ENCODE peak calls at places on chromosomes 4 and X, in seven cellular contexts. One of them, this sample, is unnamed.

GRCh38 chrX:109918753-109919152 is 84.2 kb upstream of the TMEM164 start:
- DNase-seq in naive thymus-derived CD4-positive, alpha-beta T cell: no peak
- DNase-seq in heart left ventricle: no peak
- DNase-seq in GM23248: no peak
- DNase-seq in H9: no peak
- DNase-seq in PC-3: no peak
- DNase-seq in dorsolateral prefrontal cortex: no peak
- DNase-seq in this sample: no peak

GRCh38 chrX:22987452-22987851 is 12.3 kb upstream of the DDX53 start:
- DNase-seq in naive thymus-derived CD4-positive, alpha-beta T cell: no peak
- DNase-seq in heart left ventricle: no peak
- DNase-seq in GM23248: peak; percentile 26
- DNase-seq in H9: no peak
- DNase-seq in PC-3: no peak
- DNase-seq in dorsolateral prefrontal cortex: no peak
- DNase-seq in this sample: no peak

GRCh38 chrX:2583194-2584162 is 82.7 kb upstream of the DHRSX start:
- DNase-seq in naive thymus-derived CD4-positive, alpha-beta T cell: no peak
- DNase-seq in heart left ventricle: no peak
- DNase-seq in GM23248: no peak
- DNase-seq in H9: no peak
- DNase-seq in PC-3: no peak
- DNase-seq in dorsolateral prefrontal cortex: no peak
- DNase-seq in this sample: no peak

GRCh38 chrX:11670316-11670715 is 4.6 kb upstream of the ARHGAP6 start:
- DNase-seq in naive thymus-derived CD4-positive, alpha-beta T cell: no peak
- DNase-seq in heart left ventricle: no peak
- DNase-seq in GM23248: no peak
- DNase-seq in H9: no peak
- DNase-seq in PC-3: no peak
- DNase-seq in dorsolateral prefrontal cortex: no peak
- DNase-seq in this sample: no peak

GRCh38 chr4:65344278-65344825 is 325.9 kb downstream of the EPHA5 start:
- DNase-seq in naive thymus-derived CD4-positive, alpha-beta T cell: no peak
- DNase-seq in heart left ventricle: no peak
- DNase-seq in GM23248: no peak
- DNase-seq in H9: no peak
- DNase-seq in PC-3: no peak
- DNase-seq in dorsolateral prefrontal cortex: no peak
- DNase-seq in this sample: no peak

GRCh38 chrX:139828037-139828436 is 104.8 kb downstream of the ATP11C start:
- DNase-seq in naive thymus-derived CD4-positive, alpha-beta T cell: no peak
- DNase-seq in heart left ventricle: no peak
- DNase-seq in GM23248: peak; percentile 6
- DNase-seq in H9: no peak
- DNase-seq in PC-3: no peak
- DNase-seq in dorsolateral prefrontal cortex: no peak
- DNase-seq in this sample: no peak

GRCh38 chr4:109816082-109816442 is 500 bp downstream of the GAR1 start:
- DNase-seq in naive thymus-derived CD4-positive, alpha-beta T cell: peak; percentile 66
- DNase-seq in heart left ventricle: no peak
- DNase-seq in GM23248: peak; percentile 56
- DNase-seq in H9: no peak
- DNase-seq in PC-3: no peak
- DNase-seq in dorsolateral prefrontal cortex: no peak
- DNase-seq in this sample: no peak

GRCh38 chr4:45741897-45742296 is 382.0 kb downstream of the GABRG1 start:
- DNase-seq in naive thymus-derived CD4-positive, alpha-beta T cell: no peak
- DNase-seq in heart left ventricle: no peak
- DNase-seq in GM23248: no peak
- DNase-seq in H9: peak; percentile 34
- DNase-seq in PC-3: no peak
- DNase-seq in dorsolateral prefrontal cortex: no peak
- DNase-seq in this sample: no peak

GRCh38 chr4:183797445-183798248 is 107.5 kb upstream of the STOX2 start:
- DNase-seq in naive thymus-derived CD4-positive, alpha-beta T cell: peak; percentile 33
- DNase-seq in heart left ventricle: peak; percentile 38
- DNase-seq in GM23248: peak; percentile 34
- DNase-seq in H9: peak; percentile 61
- DNase-seq in PC-3: no peak
- DNase-seq in dorsolateral prefrontal cortex: no peak
- DNase-seq in this sample: no peak

GRCh38 chr4:188976644-188977115 is 837.4 kb downstream of the TRIML1 start:
- DNase-seq in naive thymus-derived CD4-positive, alpha-beta T cell: no peak
- DNase-seq in heart left ventricle: no peak
- DNase-seq in GM23248: peak; percentile 27
- DNase-seq in H9: peak; percentile 75
- DNase-seq in PC-3: peak; percentile 50
- DNase-seq in dorsolateral prefrontal cortex: no peak
- DNase-seq in this sample: no peak

GRCh38 chr4:73609688-73610087 is 10.5 kb downstream of the RASSF6 start:
- DNase-seq in naive thymus-derived CD4-positive, alpha-beta T cell: no peak
- DNase-seq in heart left ventricle: no peak
- DNase-seq in GM23248: no peak
- DNase-seq in H9: no peak
- DNase-seq in PC-3: peak; percentile 28
- DNase-seq in dorsolateral prefrontal cortex: no peak
- DNase-seq in this sample: no peak

GRCh38 chr4:13966241-13967195 is 339.0 kb upstream of the BOD1L1 start:
- DNase-seq in naive thymus-derived CD4-positive, alpha-beta T cell: no peak
- DNase-seq in heart left ventricle: no peak
- DNase-seq in GM23248: peak; percentile 87
- DNase-seq in H9: no peak
- DNase-seq in PC-3: peak; percentile 72
- DNase-seq in dorsolateral prefrontal cortex: no peak
- DNase-seq in this sample: no peak

GRCh38 chrX:94178145-94178790 is 504.3 kb downstream of the FAM133A start:
- DNase-seq in naive thymus-derived CD4-positive, alpha-beta T cell: no peak
- DNase-seq in heart left ventricle: no peak
- DNase-seq in GM23248: peak; percentile 1
- DNase-seq in H9: no peak
- DNase-seq in PC-3: peak; percentile 57
- DNase-seq in dorsolateral prefrontal cortex: no peak
- DNase-seq in this sample: no peak

GRCh38 chr4:87220094-87220831 is at the start of gene KLHL8:
- DNase-seq in naive thymus-derived CD4-positive, alpha-beta T cell: peak; percentile 94
- DNase-seq in heart left ventricle: peak; percentile 88
- DNase-seq in GM23248: peak; percentile 94
- DNase-seq in H9: peak; percentile 89
- DNase-seq in PC-3: peak; percentile 88
- DNase-seq in dorsolateral prefrontal cortex: peak; percentile 75
- DNase-seq in this sample: peak; percentile 64

GRCh38 chr4:7876096-7876993 is 63.3 kb downstream of the AFAP1 start:
- DNase-seq in naive thymus-derived CD4-positive, alpha-beta T cell: no peak
- DNase-seq in heart left ventricle: no peak
- DNase-seq in GM23248: peak; percentile 76
- DNase-seq in H9: peak; percentile 72
- DNase-seq in PC-3: no peak
- DNase-seq in dorsolateral prefrontal cortex: no peak
- DNase-seq in this sample: no peak

GRCh38 chr4:128715616-128716015 is 93.9 kb upstream of the JADE1 start:
- DNase-seq in naive thymus-derived CD4-positive, alpha-beta T cell: no peak
- DNase-seq in heart left ventricle: no peak
- DNase-seq in GM23248: peak; percentile 82
- DNase-seq in H9: no peak
- DNase-seq in PC-3: no peak
- DNase-seq in dorsolateral prefrontal cortex: no peak
- DNase-seq in this sample: no peak

GRCh38 chr4:101791189-101791572 is 651 bp downstream of the BANK1 start:
- DNase-seq in naive thymus-derived CD4-positive, alpha-beta T cell: no peak
- DNase-seq in heart left ventricle: no peak
- DNase-seq in GM23248: no peak
- DNase-seq in H9: no peak
- DNase-seq in PC-3: peak; percentile 45
- DNase-seq in dorsolateral prefrontal cortex: no peak
- DNase-seq in this sample: no peak

GRCh38 chr4:189087981-189088380 is 852.7 kb upstream of the FRG1 start:
- DNase-seq in naive thymus-derived CD4-positive, alpha-beta T cell: no peak
- DNase-seq in heart left ventricle: no peak
- DNase-seq in GM23248: no peak
- DNase-seq in H9: no peak
- DNase-seq in PC-3: no peak
- DNase-seq in dorsolateral prefrontal cortex: no peak
- DNase-seq in this sample: no peak

GRCh38 chrX:115649461-115650063 is 88.6 kb downstream of the PLS3 start:
- DNase-seq in naive thymus-derived CD4-positive, alpha-beta T cell: no peak
- DNase-seq in heart left ventricle: no peak
- DNase-seq in GM23248: no peak
- DNase-seq in H9: peak; percentile 41
- DNase-seq in PC-3: peak; percentile 12
- DNase-seq in dorsolateral prefrontal cortex: no peak
- DNase-seq in this sample: no peak

GRCh38 chrX:318068-318738 is 393 bp downstream of the GTPBP6 start:
- DNase-seq in naive thymus-derived CD4-positive, alpha-beta T cell: peak; percentile 92
- DNase-seq in heart left ventricle: peak; percentile 97
- DNase-seq in GM23248: peak; percentile 100
- DNase-seq in H9: peak; percentile 100
- DNase-seq in PC-3: peak; percentile 96
- DNase-seq in dorsolateral prefrontal cortex: peak; percentile 74
- DNase-seq in this sample: no peak

GRCh38 chrX:112935029-112935428 is 94.4 kb upstream of the AMOT start:
- DNase-seq in naive thymus-derived CD4-positive, alpha-beta T cell: no peak
- DNase-seq in heart left ventricle: no peak
- DNase-seq in GM23248: no peak
- DNase-seq in H9: no peak
- DNase-seq in PC-3: no peak
- DNase-seq in dorsolateral prefrontal cortex: no peak
- DNase-seq in this sample: no peak

GRCh38 chr4:124337874-124338273 is 374.7 kb downstream of the ANKRD50 start:
- DNase-seq in naive thymus-derived CD4-positive, alpha-beta T cell: no peak
- DNase-seq in heart left ventricle: peak; percentile 50
- DNase-seq in GM23248: no peak
- DNase-seq in H9: no peak
- DNase-seq in PC-3: no peak
- DNase-seq in dorsolateral prefrontal cortex: no peak
- DNase-seq in this sample: no peak

GRCh38 chr4:8545439-8545765 is 34.8 kb upstream of the GPR78 start:
- DNase-seq in naive thymus-derived CD4-positive, alpha-beta T cell: no peak
- DNase-seq in heart left ventricle: no peak
- DNase-seq in GM23248: no peak
- DNase-seq in H9: peak; percentile 23
- DNase-seq in PC-3: no peak
- DNase-seq in dorsolateral prefrontal cortex: no peak
- DNase-seq in this sample: no peak

GRCh38 chrX:19388064-19388679 is 44.4 kb downstream of the PDHA1 start:
- DNase-seq in naive thymus-derived CD4-positive, alpha-beta T cell: no peak
- DNase-seq in heart left ventricle: no peak
- DNase-seq in GM23248: no peak
- DNase-seq in H9: no peak
- DNase-seq in PC-3: no peak
- DNase-seq in dorsolateral prefrontal cortex: no peak
- DNase-seq in this sample: no peak

GRCh38 chrX:18129694-18130093 is 91.0 kb downstream of the BEND2 start:
- DNase-seq in naive thymus-derived CD4-positive, alpha-beta T cell: no peak
- DNase-seq in heart left ventricle: no peak
- DNase-seq in GM23248: no peak
- DNase-seq in H9: no peak
- DNase-seq in PC-3: peak; percentile 10
- DNase-seq in dorsolateral prefrontal cortex: no peak
- DNase-seq in this sample: no peak

GRCh38 chr4:83605216-83605615 is 69.3 kb downstream of the GPAT3 start:
- DNase-seq in naive thymus-derived CD4-positive, alpha-beta T cell: no peak
- DNase-seq in heart left ventricle: no peak
- DNase-seq in GM23248: no peak
- DNase-seq in H9: no peak
- DNase-seq in PC-3: no peak
- DNase-seq in dorsolateral prefrontal cortex: no peak
- DNase-seq in this sample: no peak
- H3K27ac ChIP-seq in naive thymus-derived CD4-positive, alpha-beta T cell: no peak overlapping the region
- H3K27ac ChIP-seq in heart left ventricle: peak overlapping the region; percentile 53
- H3K27ac ChIP-seq in GM23248: no peak overlapping the region
- H3K27ac ChIP-seq in H9: no peak overlapping the region
- H3K27ac ChIP-seq in PC-3: no peak overlapping the region
- H3K27ac ChIP-seq in dorsolateral prefrontal cortex: no peak overlapping the region
- H3K27ac ChIP-seq in this sample: no peak overlapping the region

DNA sequence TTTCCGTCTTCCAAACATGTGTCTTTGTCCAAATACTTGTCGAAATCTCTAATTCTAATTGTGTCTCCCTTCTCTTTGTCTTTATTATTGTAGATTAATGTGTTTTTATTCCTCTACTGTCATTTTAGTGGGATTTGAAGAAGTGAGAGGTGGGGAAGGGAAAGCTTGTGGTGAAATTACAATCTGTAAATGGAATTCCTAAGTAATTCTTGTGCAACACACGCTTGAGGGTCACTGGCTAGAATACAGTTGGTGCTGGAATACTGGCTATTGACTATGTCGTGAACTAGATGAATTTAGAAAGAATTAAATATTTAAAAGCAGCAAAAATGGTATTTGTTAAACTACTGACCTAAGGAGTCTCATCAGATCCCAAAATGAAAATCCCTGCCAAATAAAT is 10.7 kb upstream of the FNIP2 start:
- DNase-seq in naive thymus-derived CD4-positive, alpha-beta T cell: no peak
- DNase-seq in heart left ventricle: no peak
- DNase-seq in GM23248: peak; percentile 66
- DNase-seq in H9: no peak
- DNase-seq in PC-3: no peak
- DNase-seq in dorsolateral prefrontal cortex: no peak
- DNase-seq in this sample: no peak
- H3K27ac ChIP-seq in naive thymus-derived CD4-positive, alpha-beta T cell: no peak overlapping the region
- H3K27ac ChIP-seq in heart left ventricle: no peak overlapping the region
- H3K27ac ChIP-seq in GM23248: no peak overlapping the region
- H3K27ac ChIP-seq in H9: no peak overlapping the region
- H3K27ac ChIP-seq in PC-3: no peak overlapping the region
- H3K27ac ChIP-seq in dorsolateral prefrontal cortex: no peak overlapping the region
- H3K27ac ChIP-seq in this sample: no peak overlapping the region

GRCh38 chrX:68355629-68355920 is 77.7 kb downstream of the OPHN1 start:
- DNase-seq in naive thymus-derived CD4-positive, alpha-beta T cell: no peak
- DNase-seq in heart left ventricle: no peak
- DNase-seq in GM23248: no peak
- DNase-seq in H9: no peak
- DNase-seq in PC-3: peak; percentile 54
- DNase-seq in dorsolateral prefrontal cortex: no peak
- DNase-seq in this sample: no peak
- H3K27ac ChIP-seq in naive thymus-derived CD4-positive, alpha-beta T cell: no peak overlapping the region
- H3K27ac ChIP-seq in heart left ventricle: no peak overlapping the region
- H3K27ac ChIP-seq in GM23248: no peak overlapping the region
- H3K27ac ChIP-seq in H9: no peak overlapping the region
- H3K27ac ChIP-seq in PC-3: peak overlapping the region; percentile 82
- H3K27ac ChIP-seq in dorsolateral prefrontal cortex: no peak overlapping the region
- H3K27ac ChIP-seq in this sample: no peak overlapping the region

DNA sequence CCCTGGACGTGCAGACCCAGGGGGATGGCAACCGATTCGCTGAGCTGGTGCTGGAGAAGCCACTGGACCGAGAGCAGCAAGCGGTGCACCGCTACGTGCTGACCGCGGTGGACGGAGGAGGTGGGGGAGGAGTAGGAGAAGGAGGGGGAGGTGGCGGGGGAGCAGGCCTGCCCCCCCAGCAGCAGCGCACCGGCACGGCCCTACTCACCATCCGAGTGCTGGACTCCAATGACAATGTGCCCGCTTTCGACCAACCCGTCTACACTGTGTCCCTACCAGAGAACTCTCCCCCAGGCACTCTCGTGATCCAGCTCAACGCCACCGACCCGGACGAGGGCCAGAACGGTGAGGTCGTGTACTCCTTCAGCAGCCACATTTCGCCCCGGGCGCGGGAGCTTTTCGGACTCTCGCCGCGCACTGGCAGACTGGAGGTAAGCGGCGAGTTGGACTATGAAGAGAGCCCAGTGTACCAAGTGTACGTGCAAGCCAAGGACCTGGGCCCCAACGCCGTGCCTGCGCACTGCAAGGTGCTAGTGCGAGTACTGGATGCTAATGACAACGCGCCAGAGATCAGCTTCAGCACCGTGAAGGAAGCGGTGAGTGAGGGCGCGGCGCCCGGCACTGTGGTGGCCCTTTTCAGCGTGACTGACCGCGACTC is 1.7 kb downstream of the PCDH10 start:
- DNase-seq in naive thymus-derived CD4-positive, alpha-beta T cell: no peak
- DNase-seq in heart left ventricle: no peak
- DNase-seq in GM23248: peak; percentile 4
- DNase-seq in H9: peak; percentile 63
- DNase-seq in PC-3: no peak
- DNase-seq in dorsolateral prefrontal cortex: peak; percentile 43
- DNase-seq in this sample: peak; percentile 40
- H3K27ac ChIP-seq in naive thymus-derived CD4-positive, alpha-beta T cell: no peak overlapping the region
- H3K27ac ChIP-seq in heart left ventricle: no peak overlapping the region
- H3K27ac ChIP-seq in GM23248: no peak overlapping the region
- H3K27ac ChIP-seq in H9: no peak overlapping the region
- H3K27ac ChIP-seq in PC-3: no peak overlapping the region
- H3K27ac ChIP-seq in dorsolateral prefrontal cortex: peak overlapping the region; percentile 94
- H3K27ac ChIP-seq in this sample: peak overlapping the region; percentile 96

This sample was measured in caudate nucleus.